ENCODE peak calls at places on chromosomes 1 and 21, in four cellular contexts. C is HFF-Myc, W is fibroblast of mammary gland, O is GM23248. U is an unnamed sample.

GRCh38 chr1:34131396-34132160 is 33.5 kb downstream of the CSMD2 start:
- DNase-seq in O (peak; percentile 41), C (no peak), W (no peak), U (no peak)

GRCh38 chr1:105793541-105794146 is 1262.8 kb upstream of the PRMT6 start:
- DNase-seq in O (peak; percentile 50), C (peak; percentile 0), W (peak; percentile 24), U (no peak)

GRCh38 chr1:203672354-203672753 is 45.7 kb downstream of the ATP2B4 start:
- DNase-seq in W (peak; percentile 69), C (peak; percentile 81), O (peak; percentile 79), U (no peak)

GRCh38 chr1:46523556-46524443 is 27.6 kb downstream of the KNCN start:
- DNase-seq in C (no peak), W (no peak), O (no peak), U (no peak)

GRCh38 chr1:240111558-240111957 is 19.9 kb downstream of the FMN2 start:
- DNase-seq in C (no peak), O (no peak), W (no peak), U (no peak)

GRCh38 chr1:79811173-79811572 is 804.6 kb upstream of the ADGRL4 start:
- DNase-seq in O (peak; percentile 89), C (peak; percentile 45), W (peak; percentile 80), U (peak; percentile 24)

GRCh38 chr21:23543334-23543733 is 2063.9 kb downstream of the MRPL39 start:
- DNase-seq in O (no peak), C (no peak), W (no peak), U (no peak)

GRCh38 chr21:38768385-38769071 is 37.2 kb upstream of the ETS2 start:
- DNase-seq in W (peak; percentile 95), C (peak; percentile 47), O (peak; percentile 87), U (peak; percentile 98)

GRCh38 chr1:157021688-157022087 is 23.9 kb downstream of the ARHGEF11 start:
- DNase-seq in W (no peak), C (no peak), O (no peak), U (no peak)

GRCh38 chr1:68558321-68559026 is 61.6 kb upstream of the DEPDC1 start:
- DNase-seq in W (peak; percentile 20), O (no peak), C (no peak), U (no peak)

DNA sequence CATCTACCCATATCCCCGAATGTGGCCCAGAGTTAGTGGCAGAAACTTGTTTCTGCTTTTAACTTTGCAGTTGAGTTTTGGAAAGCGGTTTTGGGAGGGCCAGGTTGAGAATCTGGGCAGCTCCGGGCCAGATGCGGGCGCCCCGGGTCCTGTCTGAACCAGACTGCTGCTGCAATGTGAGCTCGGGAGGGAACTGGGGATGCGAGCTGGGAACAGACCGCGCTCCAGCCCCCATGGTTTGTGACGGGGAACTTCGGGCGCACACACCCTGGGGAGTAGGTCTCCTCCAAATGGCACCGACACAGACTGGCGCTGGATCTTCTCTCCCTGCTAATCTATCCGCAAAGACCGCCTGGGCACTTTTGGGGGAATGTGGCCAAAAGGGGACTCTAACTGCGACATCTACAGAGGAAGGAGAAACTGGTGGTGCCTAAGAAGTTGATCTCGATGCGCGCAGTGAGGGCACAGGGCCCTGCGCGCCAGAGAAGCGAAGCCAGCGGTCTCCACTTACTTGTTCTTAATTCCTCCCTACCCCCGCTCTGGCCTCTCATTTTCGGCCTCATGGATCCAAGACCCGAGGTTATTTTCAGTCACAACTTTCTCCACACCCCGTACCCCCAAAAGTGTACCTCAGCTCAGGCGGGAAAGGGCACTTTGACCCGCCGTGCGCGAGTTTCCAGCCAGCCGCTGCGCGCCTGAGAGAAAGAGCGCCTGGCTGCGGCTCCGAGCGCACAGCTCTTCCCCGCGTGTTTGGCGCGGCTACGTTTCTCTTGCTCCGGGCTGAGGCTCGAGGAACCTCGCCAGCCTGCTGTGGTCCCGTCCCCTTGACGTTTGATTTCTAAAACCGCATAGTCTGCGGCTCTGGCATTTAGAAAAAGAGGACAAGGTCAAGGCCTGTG is 411.0 kb upstream of the ESRRG start:
- DNase-seq in C (no peak), W (peak; percentile 19), O (peak; percentile 24), U (peak; percentile 2)
- H3K4me3 ChIP-seq in C (no peak overlapping the region), W (no peak overlapping the region), O (no peak overlapping the region), U (peak overlapping the region; percentile 55)

GRCh38 chr1:43945898-43946243 is 879 bp upstream of the IPO13 start:
- DNase-seq in O (no peak), C (no peak), W (no peak), U (no peak)

GRCh38 chr1:43949663-43950062 is 2.9 kb downstream of the IPO13 start:
- DNase-seq in O (no peak), W (no peak), C (no peak), U (no peak)

GRCh38 chr1:43946244-43947060 is at the start of gene IPO13:
- DNase-seq in O (peak; percentile 98), W (peak; percentile 94), C (peak; percentile 83), U (peak; percentile 84)

GRCh38 chr1:43947061-43947889 is 525 bp downstream of the IPO13 start:
- DNase-seq in W (no peak), O (no peak), C (no peak), U (no peak)

GRCh38 chr1:43947890-43948437 is 1.2 kb downstream of the IPO13 start:
- DNase-seq in C (no peak), O (peak; percentile 36), W (no peak), U (no peak)
- H3K4me3 ChIP-seq in C (peak overlapping the region; percentile 86), O (peak overlapping the region; percentile 92), W (peak overlapping the region; percentile 87), U (peak overlapping the region; percentile 87)

GRCh38 chr1:160838876-160839275 is 23.8 kb downstream of the CD244 start:
- DNase-seq in C (no peak), O (no peak), W (no peak), U (no peak)
- H3K4me3 ChIP-seq in C (no peak overlapping the region), O (no peak overlapping the region), W (no peak overlapping the region), U (no peak overlapping the region)

GRCh38 chr1:206787956-206788355 is 15.7 kb upstream of the IL10 start:
- DNase-seq in C (no peak), W (no peak), O (no peak), U (no peak)

GRCh38 chr1:206794294-206794908 is 22.1 kb upstream of the IL10 start:
- DNase-seq in O (no peak), C (no peak), W (no peak), U (no peak)

GRCh38 chr1:206792939-206793607 is 20.8 kb upstream of the IL10 start:
- DNase-seq in C (no peak), O (no peak), W (peak; percentile 23), U (no peak)

GRCh38 chr1:206788487-206789050 is 16.3 kb upstream of the IL10 start:
- DNase-seq in C (no peak), W (no peak), O (no peak), U (no peak)

GRCh38 chr1:206790502-206791250 is 18.4 kb upstream of the IL10 start:
- DNase-seq in W (no peak), C (no peak), O (no peak), U (no peak)
- H3K4me3 ChIP-seq in W (no peak overlapping the region), C (no peak overlapping the region), O (no peak overlapping the region), U (no peak overlapping the region)

GRCh38 chr21:34077888-34078287 is 4.5 kb downstream of the MRPS6 start:
- DNase-seq in W (no peak), C (no peak), O (no peak), U (no peak)
- H3K4me3 ChIP-seq in W (no peak overlapping the region), C (no peak overlapping the region), O (no peak overlapping the region), U (no peak overlapping the region)

DNA sequence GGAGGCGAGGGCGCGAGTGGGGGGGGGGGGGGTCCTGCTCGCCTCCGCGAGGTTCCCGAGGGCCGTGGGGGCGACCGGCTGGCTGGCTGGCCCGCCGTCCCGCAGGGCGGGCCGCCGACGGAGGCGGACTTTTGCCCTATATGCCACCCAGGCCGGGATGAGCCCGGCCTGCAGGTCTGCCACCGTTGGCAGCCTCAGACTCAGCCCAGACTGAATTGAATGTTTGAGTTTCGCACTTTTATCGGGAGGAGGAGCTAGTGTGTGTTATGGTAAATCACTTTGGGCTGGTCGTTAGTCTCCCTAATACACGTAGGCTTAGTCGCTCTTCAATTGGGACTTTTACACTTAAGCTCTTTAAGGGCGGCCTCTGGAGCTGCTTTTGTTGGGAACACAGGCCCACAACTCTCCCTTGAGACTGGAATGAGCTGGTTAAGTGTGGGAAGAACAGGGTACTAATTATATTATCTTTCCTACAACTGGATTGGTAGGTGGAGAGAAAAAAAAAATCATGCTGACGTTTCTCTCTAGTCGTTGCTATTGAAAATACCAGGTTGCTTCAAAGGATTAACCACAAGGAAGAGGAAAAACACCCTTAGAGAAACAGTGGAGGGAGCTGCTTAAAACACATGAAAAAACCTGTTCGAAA is 1.3 kb upstream of the IRF2BP2 start:
- DNase-seq in O (peak; percentile 89), W (peak; percentile 91), C (no peak), U (peak; percentile 85)
- H3K4me3 ChIP-seq in O (peak overlapping the region; percentile 64), W (no peak overlapping the region), C (peak overlapping the region; percentile 65), U (peak overlapping the region; percentile 60)

GRCh38 chr1:45365051-45365450 is 24.8 kb upstream of the MUTYH start:
- DNase-seq in C (no peak), W (no peak), O (no peak), U (no peak)
- H3K4me3 ChIP-seq in C (no peak overlapping the region), W (no peak overlapping the region), O (no peak overlapping the region), U (no peak overlapping the region)

GRCh38 chr1:118982816-118983557 is 5.2 kb downstream of the TBX15 start:
- DNase-seq in C (no peak), O (peak; percentile 66), W (no peak), U (no peak)
- H3K4me3 ChIP-seq in C (no peak overlapping the region), O (peak overlapping the region; percentile 82), W (peak overlapping the region; percentile 48), U (peak overlapping the region; percentile 73)

DNA sequence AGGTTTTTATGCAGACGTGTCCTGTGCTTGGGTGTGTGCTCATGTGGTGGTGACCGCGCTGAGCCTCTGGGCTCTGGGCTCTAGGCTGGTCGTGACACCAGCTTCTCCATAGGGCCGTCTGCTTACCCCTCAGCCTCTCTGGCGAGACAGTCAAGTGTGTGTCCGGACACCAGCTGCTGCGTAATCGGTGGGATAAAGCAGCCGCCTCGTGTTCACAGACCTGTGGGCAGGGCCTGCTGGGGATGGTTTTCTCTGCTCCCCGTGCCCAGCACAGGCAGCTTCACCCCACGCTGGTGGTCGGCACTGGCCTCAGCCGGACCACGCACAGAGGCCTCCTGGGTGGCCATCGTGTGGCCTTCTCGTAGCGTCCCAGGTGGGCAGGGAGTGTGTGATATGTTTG is 33.6 kb upstream of the DIP2A start:
- DNase-seq in C (no peak), W (no peak), O (no peak), U (no peak)
- H3K4me3 ChIP-seq in C (no peak overlapping the region), W (no peak overlapping the region), O (no peak overlapping the region), U (no peak overlapping the region)

GRCh38 chr21:16211339-16212303 is 481.8 kb downstream of the USP25 start:
- DNase-seq in O (peak; percentile 21), W (peak; percentile 41), C (no peak), U (no peak)
- H3K4me3 ChIP-seq in O (peak overlapping the region; percentile 44), W (no peak overlapping the region), C (no peak overlapping the region), U (no peak overlapping the region)